ENCODE peak calls at places on chromosome 1, in seven cellular contexts. U is stomach, D is testis, O is AG04450, Q is trophoblast cell, W is bronchial epithelial cell, C is BE2C. G is an unnamed sample. For H3K27me3, the result is how much of the 10 kb centered on the place peaks cover.

GRCh38 chr1:41515131-41515678 is 30.7 kb upstream of the EDN2 start:
- DNase-seq in U (peak), D (no peak), W (no peak), O (no peak), C (no peak), Q (peak), G (no peak)

GRCh38 chr1:85328713-85329376 is 52.4 kb upstream of the BCL10 start:
- DNase-seq in C (no peak), Q (peak), U (no peak), W (peak), D (no peak), O (peak), G (peak)

GRCh38 chr1:42815938-42816599 is 853 bp upstream of the ERMAP start:
- DNase-seq in W (peak), U (no peak), D (no peak), Q (no peak), C (no peak), O (no peak), G (peak)

GRCh38 chr1:167645625-167646410 is 15.8 kb downstream of the RCSD1 start:
- DNase-seq in C (no peak), W (no peak), U (no peak), D (no peak), Q (no peak), O (no peak), G (no peak)

GRCh38 chr1:212606734-212607205 is 1.8 kb upstream of the ATF3 start:
- DNase-seq in Q (peak), D (peak), W (peak), O (no peak), C (no peak), U (peak), G (no peak)

GRCh38 chr1:180269848-180270766 is 40.0 kb downstream of the LHX4 start:
- DNase-seq in C (peak), Q (peak), W (peak), O (no peak), U (peak), D (no peak), G (peak)

GRCh38 chr1:198641506-198641905 is 2.7 kb downstream of the PTPRC start:
- DNase-seq in D (no peak), U (no peak), O (no peak), W (peak), C (no peak), Q (no peak), G (no peak)

GRCh38 chr1:245942861-245943260 is 564.2 kb downstream of the SMYD3 start:
- DNase-seq in D (no peak), Q (no peak), W (no peak), O (no peak), C (no peak), U (no peak), G (no peak)

GRCh38 chr1:202014060-202014459 is 3.7 kb downstream of the ELF3 start:
- DNase-seq in O (no peak), U (no peak), W (no peak), C (no peak), D (no peak), Q (no peak), G (no peak)

GRCh38 chr1:51316764-51317120 is 13.6 kb downstream of the TTC39A start:
- DNase-seq in U (no peak), O (no peak), Q (no peak), C (no peak), D (no peak), W (no peak), G (no peak)

GRCh38 chr1:2837823-2838222 is 36.3 kb upstream of the TTC34 start:
- DNase-seq in C (no peak), W (no peak), O (no peak), Q (no peak), D (no peak), U (no peak), G (no peak)
- H3K27me3 ChIP-seq in C (under half), W (under half), O (under half), Q (under half), D (under half), U (under half), G (under half)

GRCh38 chr1:17121881-17122280 is 2.6 kb upstream of the PADI2 start:
- DNase-seq in Q (no peak), W (no peak), D (no peak), C (no peak), O (no peak), U (no peak), G (no peak)

GRCh38 chr1:17120962-17121837 is 1.9 kb upstream of the PADI2 start:
- DNase-seq in Q (no peak), C (peak), W (no peak), D (no peak), O (no peak), U (peak), G (peak)

GRCh38 chr1:17119076-17119743 is at the start of gene PADI2:
- DNase-seq in Q (peak), C (peak), O (no peak), U (peak), W (peak), D (peak), G (peak)

GRCh38 chr1:17119744-17120482 is 662 bp upstream of the PADI2 start:
- DNase-seq in C (peak), O (no peak), Q (no peak), D (no peak), U (no peak), W (no peak), G (no peak)

GRCh38 chr1:17120483-17120882 is 1.2 kb upstream of the PADI2 start:
- DNase-seq in U (no peak), D (no peak), O (no peak), Q (no peak), W (no peak), C (no peak), G (no peak)
- H3K27me3 ChIP-seq in U (under half), D (under half), O (under half), Q (under half), W (under half), C (under half), G (under half)

GRCh38 chr1:4110888-4111287 is 210.8 kb upstream of the C1orf174 start:
- DNase-seq in D (no peak), U (no peak), C (no peak), O (no peak), W (no peak), Q (no peak), G (no peak)

GRCh38 chr1:4108741-4109625 is 208.9 kb upstream of the C1orf174 start:
- DNase-seq in U (no peak), D (no peak), C (no peak), W (no peak), Q (peak), O (no peak), G (no peak)

GRCh38 chr1:4108341-4108740 is 208.3 kb upstream of the C1orf174 start:
- DNase-seq in U (no peak), O (no peak), Q (peak), D (no peak), C (no peak), W (no peak), G (no peak)

GRCh38 chr1:4107291-4107690 is 207.2 kb upstream of the C1orf174 start:
- DNase-seq in C (no peak), U (no peak), O (no peak), D (no peak), W (no peak), Q (no peak), G (no peak)

GRCh38 chr1:4109626-4109940 is 209.5 kb upstream of the C1orf174 start:
- DNase-seq in Q (no peak), U (no peak), W (no peak), D (no peak), C (no peak), O (no peak), G (no peak)
- H3K27me3 ChIP-seq in Q (under half), U (under half), W (under half), D (under half), C (under half), O (under half), G (under half)

GRCh38 chr1:79281442-79281841 is 274.9 kb upstream of the ADGRL4 start:
- DNase-seq in C (no peak), Q (no peak), O (no peak), W (no peak), U (no peak), D (no peak), G (no peak)
- H3K27me3 ChIP-seq in C (under half), Q (under half), O (under half), W (under half), U (under half), D (under half), G (under half)

GRCh38 chr1:173094539-173094938 is 43.8 kb upstream of the TNFSF18 start:
- DNase-seq in C (no peak), Q (no peak), W (no peak), U (no peak), D (no peak), O (no peak), G (no peak)
- H3K27me3 ChIP-seq in C (under half), Q (under half), W (under half), U (under half), D (under half), O (under half), G (under half)

GRCh38 chr1:26049531-26050254 is 3.8 kb upstream of the SLC30A2 start:
- DNase-seq in Q (peak), W (no peak), D (no peak), O (no peak), C (no peak), U (no peak), G (no peak)

GRCh38 chr1:26047278-26047874 is 1.5 kb upstream of the SLC30A2 start:
- DNase-seq in C (no peak), Q (no peak), D (no peak), O (no peak), W (no peak), U (no peak), G (no peak)

GRCh38 chr1:26053718-26054572 is 8.0 kb upstream of the SLC30A2 start:
- DNase-seq in W (no peak), C (no peak), Q (no peak), D (no peak), O (no peak), U (no peak), G (no peak)

GRCh38 chr1:26046313-26047031 is 554 bp upstream of the SLC30A2 start:
- DNase-seq in U (no peak), C (no peak), O (no peak), D (no peak), Q (peak), W (no peak), G (no peak)

GRCh38 chr1:26050255-26050640 is 4.3 kb upstream of the SLC30A2 start:
- DNase-seq in O (no peak), D (no peak), U (no peak), Q (peak), W (no peak), C (no peak), G (no peak)
- H3K27me3 ChIP-seq in O (half or more), D (under half), U (under half), Q (under half), W (under half), C (under half), G (under half)

GRCh38 chr1:36948147-36948546 is 86.2 kb downstream of the GRIK3 start:
- DNase-seq in U (no peak), W (no peak), D (no peak), O (no peak), C (no peak), Q (no peak), G (no peak)
- H3K27me3 ChIP-seq in U (under half), W (under half), D (under half), O (under half), C (under half), Q (under half), G (under half)